ENCODE peak calls at places on chromosomes 5 and 9, in six cellular contexts. L is mesenchymal stem cell, Z is H9, N is IMR-90, W is neuronal stem cell, X is H1. V is an unnamed sample.

GRCh38 chr5:96354237-96354636 is 78.8 kb downstream of the PCSK1 start:
- DNase-seq in L (no peak), Z (no peak), N (no peak), W (no peak), X (no peak), V (no peak)

GRCh38 chr9:85420750-85421149 is 321.0 kb downstream of the AGTPBP1 start:
- DNase-seq in L (peak), Z (peak), N (no peak), W (peak), X (no peak), V (no peak)

GRCh38 chr5:150989695-150990094 is 30.7 kb upstream of the GPX3 start:
- DNase-seq in L (no peak), Z (peak), N (no peak), W (no peak), X (peak), V (peak)

GRCh38 chr9:128419061-128419925 is 1.4 kb upstream of the CERCAM start:
- DNase-seq in L (peak), Z (no peak), N (peak), W (no peak), X (no peak), V (no peak)

GRCh38 chr9:127783111-127783621 is 2.7 kb upstream of the CDK9 start:
- DNase-seq in L (no peak), Z (no peak), N (no peak), W (no peak), X (no peak), V (no peak)

GRCh38 chr5:177311361-177311722 is 356 bp downstream of the MXD3 start:
- DNase-seq in L (peak), Z (peak), N (no peak), W (no peak), X (no peak), V (peak)

GRCh38 chr9:37904647-37905505 is 949 bp upstream of the SLC25A51 start:
- DNase-seq in L (no peak), Z (no peak), N (peak), W (no peak), X (no peak), V (no peak)

GRCh38 chr9:92163276-92163675 is 48.1 kb upstream of the SPTLC1 start:
- DNase-seq in L (no peak), Z (peak), N (no peak), W (no peak), X (no peak), V (no peak)

GRCh38 chr9:110908894-110909293 is 129.4 kb downstream of the LPAR1 start:
- DNase-seq in L (no peak), Z (no peak), N (no peak), W (no peak), X (no peak), V (no peak)

GRCh38 chr9:123353041-123353440 is 3.0 kb upstream of the CRB2 start:
- DNase-seq in L (no peak), Z (no peak), N (no peak), W (no peak), X (no peak), V (no peak)

GRCh38 chr9:130837644-130838043 is 2.6 kb downstream of the ABL1 start:
- DNase-seq in L (no peak), Z (no peak), N (no peak), W (no peak), X (no peak), V (no peak)

GRCh38 chr5:35679351-35679750 is 61.7 kb downstream of the SPEF2 start:
- DNase-seq in L (no peak), Z (no peak), N (no peak), W (no peak), X (no peak), V (no peak)
- H3K14ac ChIP-seq in L (no peak), Z (no peak), N (no peak), W (no peak), X (no peak), V (no peak)

GRCh38 chr9:17578911-17579793 is at the start of gene SH3GL2:
- DNase-seq in L (peak), Z (peak), N (peak), W (peak), X (peak), V (peak)
- H3K4me2 ChIP-seq in L (peak), Z (peak), N (peak), W (peak), X (peak), V (peak)

DNA sequence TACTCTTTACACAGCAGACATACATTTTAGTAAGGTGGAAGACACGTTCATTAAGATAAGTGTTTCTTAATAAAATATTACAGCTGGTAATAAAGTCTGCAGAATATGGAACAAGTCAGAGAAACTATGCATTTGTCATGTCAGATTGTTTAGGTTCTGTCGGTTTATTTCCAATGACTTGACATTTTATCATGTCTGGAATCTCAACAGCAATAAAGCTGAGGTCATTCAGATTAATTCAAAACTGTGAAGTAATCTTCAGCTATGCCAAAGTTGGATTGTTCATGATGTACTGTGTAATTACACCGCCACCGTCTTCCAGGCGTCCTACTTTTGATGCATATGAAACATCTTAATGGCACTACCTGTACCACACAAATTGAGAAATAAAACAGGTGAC is 1032.6 kb downstream of the CDH12 start:
- DNase-seq in L (no peak), Z (no peak), N (no peak), W (no peak), X (no peak), V (no peak)
- H3K14ac ChIP-seq in L (no peak), Z (no peak), N (no peak), W (no peak), X (no peak), V (no peak)

DNA sequence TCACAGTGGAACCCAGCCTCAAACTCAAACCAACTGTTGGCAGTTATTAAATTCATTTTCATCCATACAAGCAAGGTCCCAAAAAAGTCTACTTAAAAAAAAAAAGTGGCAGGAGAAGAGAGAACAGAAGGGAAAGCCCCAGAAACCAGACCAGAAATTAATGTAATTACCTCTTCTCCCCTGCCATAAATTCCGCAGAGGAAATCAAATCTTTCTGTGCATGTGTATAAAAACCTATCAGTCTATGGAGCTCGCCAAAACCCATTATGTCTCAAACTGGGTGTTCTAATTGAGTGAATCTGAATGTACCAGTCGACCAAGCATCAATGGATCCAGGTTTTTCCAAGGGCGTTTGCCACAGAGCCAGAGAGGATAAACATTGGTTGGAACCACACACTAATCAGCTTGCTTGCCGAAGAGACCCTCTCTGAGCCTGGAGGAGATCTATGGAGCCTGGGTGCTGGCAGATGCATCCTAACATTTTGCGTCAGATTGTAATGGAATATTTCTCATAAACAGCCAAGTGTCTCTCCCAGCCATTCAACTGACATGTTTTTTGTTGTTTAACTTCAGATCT is 7.9 kb upstream of the HAND1 start:
- DNase-seq in L (no peak), Z (peak), N (no peak), W (no peak), X (no peak), V (no peak)
- H3K4me2 ChIP-seq in L (no peak), Z (no peak), N (no peak), W (no peak), X (peak), V (peak)

GRCh38 chr5:1916041-1917001 is 33.6 kb upstream of the IRX4 start:
- DNase-seq in L (no peak), Z (no peak), N (no peak), W (no peak), X (no peak), V (no peak)

GRCh38 chr5:1913578-1913977 is 30.9 kb upstream of the IRX4 start:
- DNase-seq in L (no peak), Z (no peak), N (no peak), W (no peak), X (no peak), V (no peak)

GRCh38 chr5:1912951-1913565 is 30.3 kb upstream of the IRX4 start:
- DNase-seq in L (no peak), Z (no peak), N (no peak), W (no peak), X (no peak), V (no peak)

GRCh38 chr5:1914471-1914870 is 31.7 kb upstream of the IRX4 start:
- DNase-seq in L (no peak), Z (no peak), N (no peak), W (no peak), X (no peak), V (no peak)

DNA sequence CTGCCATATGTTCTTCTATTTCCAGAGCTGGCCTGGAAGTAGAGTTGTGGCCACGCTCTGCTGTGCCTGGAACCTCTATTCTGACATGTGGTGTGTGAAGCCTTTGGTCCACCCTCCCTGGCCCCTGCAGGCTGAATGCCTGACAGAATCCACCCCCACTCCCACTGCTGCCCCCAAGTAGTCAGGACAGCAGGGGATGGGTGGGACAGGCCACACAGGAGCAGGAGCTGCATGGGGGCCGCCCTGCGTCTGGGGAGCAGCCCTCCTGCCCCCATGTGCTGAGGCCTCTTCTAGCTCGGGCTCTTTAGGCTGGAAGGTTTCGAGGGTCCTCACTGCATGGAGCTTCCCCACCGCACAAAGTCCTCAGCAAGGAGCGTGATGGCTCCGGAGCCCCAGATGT is 32.6 kb upstream of the IRX4 start:
- DNase-seq in L (no peak), Z (no peak), N (no peak), W (no peak), X (no peak), V (no peak)
- H3K14ac ChIP-seq in L (no peak), Z (no peak), N (no peak), W (no peak), X (no peak), V (no peak)

GRCh38 chr5:178383919-178384814 is 151.6 kb upstream of the PHYKPL start:
- DNase-seq in L (no peak), Z (no peak), N (no peak), W (no peak), X (no peak), V (no peak)
- H3K4me2 ChIP-seq in L (no peak), Z (no peak), N (no peak), W (no peak), X (no peak), V (no peak)

DNA sequence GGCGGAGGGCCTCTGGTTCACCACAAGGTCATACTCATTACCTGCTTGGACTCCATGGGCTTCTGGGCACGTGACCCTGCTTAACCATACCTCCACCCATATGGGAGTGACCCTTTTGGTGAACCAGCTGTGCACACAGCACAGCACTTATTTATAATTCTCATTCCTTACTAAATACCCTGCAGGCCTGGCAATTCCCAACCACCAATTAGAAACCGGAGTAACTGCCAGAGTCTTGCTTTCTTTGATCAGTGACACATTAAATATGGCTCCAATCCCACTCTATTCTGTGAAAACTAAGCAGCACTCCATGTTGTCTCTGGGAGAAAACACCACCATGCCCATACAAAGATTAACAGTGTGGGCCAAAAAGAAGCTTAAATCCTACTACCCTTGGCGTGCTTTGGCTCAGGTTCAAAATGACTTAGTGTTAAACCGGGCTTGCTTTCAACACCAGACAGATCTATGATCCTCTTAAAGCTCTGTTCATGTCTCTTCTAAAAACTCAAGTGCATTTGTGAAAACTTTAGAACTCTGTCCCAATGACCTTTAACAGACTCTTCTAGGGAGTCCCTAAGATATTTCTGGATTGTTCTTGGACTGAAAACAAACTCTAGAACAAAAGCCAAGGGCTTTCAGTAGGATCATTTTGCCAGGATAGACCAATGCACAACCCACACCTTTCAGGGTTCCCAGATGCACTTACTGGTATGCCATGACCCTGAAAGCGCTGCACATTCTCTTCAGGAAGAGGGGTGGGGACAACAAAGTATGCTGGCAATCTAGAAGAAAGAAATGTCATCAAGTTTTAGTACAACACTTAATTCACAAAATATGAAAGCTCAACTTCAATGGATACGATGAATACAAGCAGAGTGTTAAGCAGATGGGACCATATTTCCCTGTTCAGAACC is 57.5 kb downstream of the MTMR12 start:
- DNase-seq in L (no peak), Z (no peak), N (peak), W (no peak), X (no peak), V (no peak)
- H3K14ac ChIP-seq in L (no peak), Z (no peak), N (no peak), W (no peak), X (no peak), V (no peak)

DNA sequence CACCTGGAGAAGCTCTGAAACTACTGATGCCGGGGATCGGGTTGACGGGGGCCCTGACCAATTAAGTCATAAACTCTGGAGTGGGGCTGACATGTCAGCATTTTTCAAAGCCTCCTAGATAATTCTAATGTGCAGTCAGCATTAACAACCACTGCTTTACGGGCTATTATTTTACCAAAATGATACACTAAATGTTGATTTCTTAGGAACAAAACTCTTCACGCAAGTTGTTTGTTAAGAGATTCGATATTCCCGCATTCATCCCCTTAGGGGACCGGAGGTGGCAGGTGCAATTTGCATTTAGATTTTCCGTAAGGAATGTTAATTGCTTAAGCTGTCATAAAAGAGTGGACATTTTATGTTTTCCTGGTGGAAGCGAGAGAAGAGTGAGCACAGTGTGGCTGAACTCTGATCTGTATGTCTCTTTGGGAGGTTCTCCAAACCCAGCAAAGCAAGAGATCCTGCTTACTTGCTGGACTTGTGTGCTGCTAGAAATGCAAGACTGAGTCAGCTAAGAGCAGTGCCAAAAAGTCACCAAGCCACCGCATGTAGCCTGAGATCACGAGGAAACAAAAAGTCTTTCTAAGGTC is 77.6 kb downstream of the UGCG start:
- DNase-seq in L (no peak), Z (no peak), N (peak), W (no peak), X (no peak), V (peak)
- H3K4me2 ChIP-seq in L (no peak), Z (no peak), N (no peak), W (no peak), X (no peak), V (no peak)

V was measured in trophoblast cell.